ENCODE peak calls at places on chromosomes 2 and 18, in five cellular contexts. M is cardiac fibroblast; D is stimulated activated CD8-positive, alpha-beta memory T cell treated with anti-CD3 and anti-CD28 coated beads, Interleukin-7, amount 100 ng/mL, for 48 hours; U is NCI-H748 treated with DMSO at 0.1 percent for 48 hours; Z is GM12865. E is an unnamed sample.
A peak's percentile ranks its signal among the peaks of the same experiment; 100 is the strongest.

GRCh38 chr2:60271718-60272117 is 281.7 kb downstream of the BCL11A start:
- DNase-seq in Z (no peak), M (no peak), U (no peak), D (no peak), E (no peak)

GRCh38 chr2:67564076-67564475 is 166.9 kb downstream of the ETAA1 start:
- DNase-seq in U (no peak), D (no peak), M (peak; percentile 81), Z (no peak), E (no peak)

GRCh38 chr2:189096769-189097447 is 82.7 kb downstream of the COL5A2 start:
- DNase-seq in M (peak; percentile 92), D (no peak), Z (no peak), U (no peak), E (peak; percentile 96)

GRCh38 chr2:238139141-238139840 is 823 bp downstream of the KLHL30 start:
- DNase-seq in M (no peak), U (no peak), Z (peak; percentile 46), D (no peak), E (no peak)

GRCh38 chr2:136281281-136282117 is 163.6 kb upstream of the CXCR4 start:
- DNase-seq in D (peak; percentile 26), Z (peak; percentile 58), M (no peak), U (no peak), E (no peak)

GRCh38 chr18:76432274-76432755 is 62.7 kb downstream of the ZNF516 start:
- DNase-seq in U (no peak), M (no peak), Z (no peak), D (no peak), E (no peak)

GRCh38 chr2:24509840-24510239 is 18.8 kb downstream of the NCOA1 start:
- DNase-seq in M (no peak), U (no peak), Z (peak; percentile 53), D (no peak), E (no peak)

GRCh38 chr2:38462121-38462634 is 85.1 kb upstream of the ATL2 start:
- DNase-seq in Z (no peak), U (no peak), D (peak; percentile 68), M (peak; percentile 94), E (peak; percentile 98)

GRCh38 chr2:230383453-230383852 is 32.5 kb upstream of the SP100 start:
- DNase-seq in D (no peak), Z (no peak), U (no peak), M (no peak), E (no peak)

GRCh38 chr2:178409261-178409660 is 41.7 kb downstream of the PRKRA start:
- DNase-seq in Z (no peak), D (no peak), U (no peak), M (no peak), E (no peak)

GRCh38 chr2:179850188-179850587 is 11.2 kb downstream of the ZNF385B start:
- DNase-seq in D (no peak), U (no peak), Z (no peak), M (peak; percentile 55), E (peak; percentile 24)

E was measured in A172.